ENCODE peak calls at places on chromosomes 6 and 20, in ten cellular contexts. P is omental fat pad; M is dorsolateral prefrontal cortex; F is nephron progenitor cell; R is choroid plexus epithelial cell; H is lower lobe of right lung; V is cardiac fibroblast; J is CD8-positive, alpha-beta T cell; I is mucosa of descending colon; C is AG10803. T is an unnamed sample.

GRCh38 chr6:35972471-35972985 is 51.6 kb upstream of the SRPK1 start:
- DNase-seq in H (no peak), R (no peak), F (peak; percentile 35), V (no peak), M (no peak), C (no peak), I (no peak), P (no peak), J (no peak), T (peak; percentile 12)

GRCh38 chr6:45703041-45703739 is 312.5 kb downstream of the CLIC5 start:
- DNase-seq in C (peak; percentile 73), P (no peak), M (no peak), H (no peak), V (peak; percentile 66), R (peak; percentile 38), I (no peak), F (no peak), J (no peak), T (no peak)

GRCh38 chr6:27161946-27162603 is 85.4 kb upstream of the PRSS16 start:
- DNase-seq in F (peak; percentile 58), V (peak; percentile 84), H (no peak), J (no peak), R (peak; percentile 70), I (peak; percentile 24), C (peak; percentile 54), M (peak; percentile 44), P (no peak), T (peak; percentile 68)

GRCh38 chr20:35478804-35479472 is 23.5 kb downstream of the CEP250 start:
- DNase-seq in H (no peak), M (no peak), F (no peak), V (peak; percentile 20), I (no peak), R (peak; percentile 67), P (no peak), J (peak; percentile 21), C (no peak), T (no peak)

GRCh38 chr6:52221302-52221701 is 23.0 kb downstream of the IL17F start:
- DNase-seq in F (no peak), M (no peak), I (no peak), P (no peak), C (no peak), V (no peak), H (no peak), J (no peak), R (no peak), T (no peak)

GRCh38 chr6:159829515-159829914 is 29.4 kb downstream of the PNLDC1 start:
- DNase-seq in V (no peak), F (no peak), M (no peak), H (peak; percentile 2), P (no peak), J (no peak), I (no peak), C (no peak), R (no peak), T (no peak)

GRCh38 chr6:26408828-26409730 is 7.0 kb downstream of the BTN3A1 start:
- DNase-seq in I (no peak), P (no peak), F (no peak), V (no peak), R (no peak), H (no peak), J (no peak), C (no peak), M (no peak), T (no peak)

GRCh38 chr20:44785768-44786167 is 24.6 kb downstream of the RIMS4 start:
- DNase-seq in P (no peak), F (peak; percentile 18), V (peak; percentile 2), R (no peak), C (no peak), J (no peak), H (no peak), I (no peak), M (no peak), T (no peak)

GRCh38 chr6:105879902-105880547 is 206.1 kb upstream of the PRDM1 start:
- DNase-seq in I (peak; percentile 37), J (no peak), V (no peak), F (no peak), P (no peak), C (no peak), H (peak; percentile 61), R (no peak), M (no peak), T (no peak)

GRCh38 chr20:62876826-62877728 is 15.5 kb upstream of the TCFL5 start:
- DNase-seq in R (peak; percentile 71), M (no peak), H (no peak), V (peak; percentile 52), P (no peak), I (peak; percentile 22), J (no peak), C (peak; percentile 57), F (no peak), T (no peak)

GRCh38 chr6:2363211-2363610 is 117.8 kb upstream of the GMDS start:
- DNase-seq in P (no peak), H (no peak), I (no peak), M (no peak), R (no peak), V (no peak), J (no peak), F (no peak), C (no peak), T (no peak)

GRCh38 chr20:21391495-21392298 is 5.6 kb downstream of the NKX2-4 start:
- DNase-seq in J (no peak), I (no peak), H (no peak), R (no peak), C (no peak), F (peak; percentile 56), M (no peak), P (no peak), V (no peak), T (no peak)

GRCh38 chr6:32944265-32944664 is 3.4 kb upstream of the HLA-DMB start:
- DNase-seq in H (peak; percentile 57), J (peak; percentile 36), F (no peak), R (no peak), V (no peak), P (no peak), I (peak; percentile 48), C (no peak), M (no peak), T (no peak)

GRCh38 chr20:21702553-21703467 is 2.7 kb upstream of the PAX1 start:
- DNase-seq in I (peak; percentile 58), H (no peak), R (peak; percentile 17), V (peak; percentile 43), M (peak; percentile 37), F (peak; percentile 96), J (no peak), C (peak; percentile 19), P (no peak), T (no peak)

GRCh38 chr6:91376686-91377085 is 789.8 kb upstream of the MAP3K7 start:
- DNase-seq in R (no peak), F (no peak), J (no peak), P (no peak), I (peak; percentile 35), C (no peak), M (no peak), H (no peak), V (no peak), T (peak; percentile 73)

GRCh38 chr6:116827561-116828240 is 1.2 kb downstream of the GPRC6A start:
- DNase-seq in J (no peak), P (no peak), M (no peak), V (no peak), F (no peak), R (no peak), H (no peak), C (no peak), I (no peak), T (no peak)

GRCh38 chr6:135722679-135723078 is 128.8 kb upstream of the PDE7B start:
- DNase-seq in I (no peak), J (no peak), H (no peak), F (no peak), C (peak; percentile 66), R (peak; percentile 87), P (no peak), V (peak; percentile 86), M (no peak), T (peak; percentile 47)

GRCh38 chr20:47189060-47189459 is 167.4 kb downstream of the ZMYND8 start:
- DNase-seq in V (no peak), H (no peak), M (no peak), P (no peak), J (no peak), F (no peak), R (no peak), I (no peak), C (peak; percentile 62), T (no peak)

GRCh38 chr20:24382775-24383174 is 86.7 kb upstream of the SYNDIG1 start:
- DNase-seq in R (no peak), H (no peak), F (no peak), C (no peak), M (peak; percentile 12), V (no peak), I (peak; percentile 32), P (no peak), J (no peak), T (no peak)

GRCh38 chr20:64223526-64224067 is 32.0 kb upstream of the PCMTD2 start:
- DNase-seq in J (no peak), C (peak; percentile 8), P (no peak), F (peak; percentile 80), M (no peak), I (no peak), R (peak; percentile 50), H (no peak), V (peak; percentile 28), T (no peak)
- TF ChIP-seq CTCF in J (no peak), C (peak; percentile 18), P (no peak), F (peak; percentile 60), M (peak; percentile 19), I (no peak), R (peak; percentile 61), H (peak; percentile 13), V (peak; percentile 15), T (no peak)

GRCh38 chr6:150343434-150343833 is 25.4 kb upstream of the IYD start:
- DNase-seq in P (no peak), V (peak; percentile 21), I (no peak), R (peak; percentile 19), F (no peak), M (no peak), J (no peak), H (no peak), C (peak; percentile 24), T (no peak)
- TF ChIP-seq CTCF in P (no peak), V (no peak), I (no peak), R (no peak), F (no peak), M (no peak), J (no peak), H (no peak), C (no peak), T (no peak)

GRCh38 chr6:8589941-8590676 is 154.8 kb upstream of the SLC35B3 start:
- DNase-seq in J (no peak), C (no peak), F (peak; percentile 12), I (no peak), P (no peak), R (peak; percentile 17), V (no peak), M (no peak), H (no peak), T (no peak)
- TF ChIP-seq CTCF in J (no peak), C (no peak), F (no peak), I (no peak), P (no peak), R (peak; percentile 23), V (no peak), M (no peak), H (no peak), T (no peak)

DNA sequence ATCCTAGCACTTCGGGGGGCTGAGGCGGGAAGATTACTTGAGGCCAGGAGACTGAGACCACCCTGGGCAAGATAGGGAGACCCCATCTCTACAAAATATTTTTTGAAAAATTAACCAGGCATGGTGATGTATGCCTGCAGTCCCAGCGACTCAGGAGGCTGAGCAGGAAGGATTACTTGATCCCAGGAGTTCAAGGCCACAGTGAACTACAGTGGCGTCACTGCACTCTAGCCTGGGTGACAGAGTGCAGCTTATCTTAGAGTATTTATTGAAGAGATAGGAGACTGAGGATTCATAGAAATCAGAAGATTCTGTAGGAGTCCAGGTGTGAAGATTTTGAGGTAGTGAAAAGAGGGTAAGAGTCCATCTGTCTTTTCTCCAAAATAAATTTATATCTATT is 45.0 kb downstream of the SLC17A5 start:
- DNase-seq in C (no peak), R (no peak), P (no peak), V (no peak), F (no peak), M (no peak), H (no peak), I (no peak), J (no peak), T (no peak)
- TF ChIP-seq CTCF in C (no peak), R (no peak), P (no peak), V (no peak), F (no peak), M (no peak), H (no peak), I (no peak), J (no peak), T (no peak)